ENCODE peak calls at places on chromosomes 1 and 21, in eight cellular contexts. One of them, this sample, is unnamed.

GRCh38 chr1:211145944-211146343 is 12.0 kb upstream of the KCNH1 start:
- DNase-seq in amniotic epithelial cell: peak
- DNase-seq in stimulated activated CD4-positive, alpha-beta T cell treated with anti-CD3 and anti-CD28 coated beads, Interleukin-4, amount 100 ng/mL, for 48 hours: no peak
- DNase-seq in SW480: no peak
- DNase-seq in kidney: no peak
- DNase-seq in AG08395: no peak
- DNase-seq in glutamatergic neuron: no peak
- DNase-seq in H9: no peak
- DNase-seq in this sample: no peak

GRCh38 chr1:71104417-71104816 is 23.6 kb upstream of the ZRANB2 start:
- DNase-seq in amniotic epithelial cell: no peak
- DNase-seq in stimulated activated CD4-positive, alpha-beta T cell treated with anti-CD3 and anti-CD28 coated beads, Interleukin-4, amount 100 ng/mL, for 48 hours: no peak
- DNase-seq in SW480: no peak
- DNase-seq in kidney: no peak
- DNase-seq in AG08395: no peak
- DNase-seq in glutamatergic neuron: no peak
- DNase-seq in H9: no peak
- DNase-seq in this sample: no peak

GRCh38 chr1:40774266-40774998 is 9.2 kb upstream of the KCNQ4 start:
- DNase-seq in amniotic epithelial cell: peak
- DNase-seq in stimulated activated CD4-positive, alpha-beta T cell treated with anti-CD3 and anti-CD28 coated beads, Interleukin-4, amount 100 ng/mL, for 48 hours: peak
- DNase-seq in SW480: peak
- DNase-seq in kidney: no peak
- DNase-seq in AG08395: no peak
- DNase-seq in glutamatergic neuron: peak
- DNase-seq in H9: peak
- DNase-seq in this sample: peak

GRCh38 chr1:213987422-213987875 is 324 bp upstream of the PROX1 start:
- DNase-seq in amniotic epithelial cell: no peak
- DNase-seq in stimulated activated CD4-positive, alpha-beta T cell treated with anti-CD3 and anti-CD28 coated beads, Interleukin-4, amount 100 ng/mL, for 48 hours: no peak
- DNase-seq in SW480: no peak
- DNase-seq in kidney: no peak
- DNase-seq in AG08395: peak
- DNase-seq in glutamatergic neuron: no peak
- DNase-seq in H9: no peak
- DNase-seq in this sample: no peak

GRCh38 chr1:52603301-52603675 is 1.1 kb downstream of the GPX7 start:
- DNase-seq in amniotic epithelial cell: no peak
- DNase-seq in stimulated activated CD4-positive, alpha-beta T cell treated with anti-CD3 and anti-CD28 coated beads, Interleukin-4, amount 100 ng/mL, for 48 hours: no peak
- DNase-seq in SW480: no peak
- DNase-seq in kidney: no peak
- DNase-seq in AG08395: peak
- DNase-seq in glutamatergic neuron: no peak
- DNase-seq in H9: no peak
- DNase-seq in this sample: no peak

GRCh38 chr1:87329051-87329755 is 523 bp downstream of the LMO4 start:
- DNase-seq in amniotic epithelial cell: peak
- DNase-seq in stimulated activated CD4-positive, alpha-beta T cell treated with anti-CD3 and anti-CD28 coated beads, Interleukin-4, amount 100 ng/mL, for 48 hours: no peak
- DNase-seq in SW480: peak
- DNase-seq in kidney: peak
- DNase-seq in AG08395: peak
- DNase-seq in glutamatergic neuron: peak
- DNase-seq in H9: peak
- DNase-seq in this sample: peak

GRCh38 chr1:175130649-175131045 is 61.9 kb downstream of the KIAA0040 start:
- DNase-seq in amniotic epithelial cell: no peak
- DNase-seq in stimulated activated CD4-positive, alpha-beta T cell treated with anti-CD3 and anti-CD28 coated beads, Interleukin-4, amount 100 ng/mL, for 48 hours: no peak
- DNase-seq in SW480: no peak
- DNase-seq in kidney: no peak
- DNase-seq in AG08395: no peak
- DNase-seq in glutamatergic neuron: no peak
- DNase-seq in H9: no peak
- DNase-seq in this sample: no peak

GRCh38 chr1:21704055-21704660 is 35.0 kb upstream of the RAP1GAP start:
- DNase-seq in amniotic epithelial cell: no peak
- DNase-seq in stimulated activated CD4-positive, alpha-beta T cell treated with anti-CD3 and anti-CD28 coated beads, Interleukin-4, amount 100 ng/mL, for 48 hours: no peak
- DNase-seq in SW480: no peak
- DNase-seq in kidney: no peak
- DNase-seq in AG08395: no peak
- DNase-seq in glutamatergic neuron: no peak
- DNase-seq in H9: no peak
- DNase-seq in this sample: no peak

GRCh38 chr1:155976062-155976912 is 2.1 kb downstream of the ARHGEF2 start:
- DNase-seq in amniotic epithelial cell: no peak
- DNase-seq in stimulated activated CD4-positive, alpha-beta T cell treated with anti-CD3 and anti-CD28 coated beads, Interleukin-4, amount 100 ng/mL, for 48 hours: peak
- DNase-seq in SW480: peak
- DNase-seq in kidney: peak
- DNase-seq in AG08395: peak
- DNase-seq in glutamatergic neuron: peak
- DNase-seq in H9: peak
- DNase-seq in this sample: peak

GRCh38 chr1:1510912-1511532 is 940 bp upstream of the ATAD3A start:
- DNase-seq in amniotic epithelial cell: peak
- DNase-seq in stimulated activated CD4-positive, alpha-beta T cell treated with anti-CD3 and anti-CD28 coated beads, Interleukin-4, amount 100 ng/mL, for 48 hours: peak
- DNase-seq in SW480: peak
- DNase-seq in kidney: no peak
- DNase-seq in AG08395: no peak
- DNase-seq in glutamatergic neuron: no peak
- DNase-seq in H9: peak
- DNase-seq in this sample: peak

GRCh38 chr1:14571810-14572767 is 26.4 kb upstream of the KAZN start:
- DNase-seq in amniotic epithelial cell: no peak
- DNase-seq in stimulated activated CD4-positive, alpha-beta T cell treated with anti-CD3 and anti-CD28 coated beads, Interleukin-4, amount 100 ng/mL, for 48 hours: no peak
- DNase-seq in SW480: no peak
- DNase-seq in kidney: no peak
- DNase-seq in AG08395: no peak
- DNase-seq in glutamatergic neuron: peak
- DNase-seq in H9: peak
- DNase-seq in this sample: no peak

GRCh38 chr1:172680244-172680643 is 21.3 kb downstream of the FASLG start:
- DNase-seq in amniotic epithelial cell: no peak
- DNase-seq in stimulated activated CD4-positive, alpha-beta T cell treated with anti-CD3 and anti-CD28 coated beads, Interleukin-4, amount 100 ng/mL, for 48 hours: no peak
- DNase-seq in SW480: no peak
- DNase-seq in kidney: no peak
- DNase-seq in AG08395: no peak
- DNase-seq in glutamatergic neuron: no peak
- DNase-seq in H9: no peak
- DNase-seq in this sample: no peak

GRCh38 chr1:29830383-29830782 is 594.1 kb downstream of the PTPRU start:
- DNase-seq in amniotic epithelial cell: no peak
- DNase-seq in stimulated activated CD4-positive, alpha-beta T cell treated with anti-CD3 and anti-CD28 coated beads, Interleukin-4, amount 100 ng/mL, for 48 hours: no peak
- DNase-seq in SW480: no peak
- DNase-seq in kidney: no peak
- DNase-seq in AG08395: no peak
- DNase-seq in glutamatergic neuron: no peak
- DNase-seq in H9: no peak
- DNase-seq in this sample: no peak

GRCh38 chr1:198205021-198205684 is 48.4 kb downstream of the NEK7 start:
- DNase-seq in amniotic epithelial cell: no peak
- DNase-seq in stimulated activated CD4-positive, alpha-beta T cell treated with anti-CD3 and anti-CD28 coated beads, Interleukin-4, amount 100 ng/mL, for 48 hours: no peak
- DNase-seq in SW480: no peak
- DNase-seq in kidney: no peak
- DNase-seq in AG08395: no peak
- DNase-seq in glutamatergic neuron: no peak
- DNase-seq in H9: no peak
- DNase-seq in this sample: no peak

GRCh38 chr1:21539933-21540332 is 30.7 kb downstream of the ALPL start:
- DNase-seq in amniotic epithelial cell: no peak
- DNase-seq in stimulated activated CD4-positive, alpha-beta T cell treated with anti-CD3 and anti-CD28 coated beads, Interleukin-4, amount 100 ng/mL, for 48 hours: no peak
- DNase-seq in SW480: no peak
- DNase-seq in kidney: no peak
- DNase-seq in AG08395: no peak
- DNase-seq in glutamatergic neuron: peak
- DNase-seq in H9: peak
- DNase-seq in this sample: peak

GRCh38 chr1:117883620-117884019 is 45.8 kb downstream of the GDAP2 start:
- DNase-seq in amniotic epithelial cell: no peak
- DNase-seq in stimulated activated CD4-positive, alpha-beta T cell treated with anti-CD3 and anti-CD28 coated beads, Interleukin-4, amount 100 ng/mL, for 48 hours: no peak
- DNase-seq in SW480: no peak
- DNase-seq in kidney: no peak
- DNase-seq in AG08395: no peak
- DNase-seq in glutamatergic neuron: no peak
- DNase-seq in H9: no peak
- DNase-seq in this sample: no peak

GRCh38 chr1:110433803-110434202 is 17.1 kb upstream of the PROK1 start:
- DNase-seq in amniotic epithelial cell: peak
- DNase-seq in stimulated activated CD4-positive, alpha-beta T cell treated with anti-CD3 and anti-CD28 coated beads, Interleukin-4, amount 100 ng/mL, for 48 hours: no peak
- DNase-seq in SW480: peak
- DNase-seq in kidney: no peak
- DNase-seq in AG08395: no peak
- DNase-seq in glutamatergic neuron: peak
- DNase-seq in H9: peak
- DNase-seq in this sample: peak

GRCh38 chr1:117655220-117655577 is 49.4 kb downstream of the TENT5C start:
- DNase-seq in amniotic epithelial cell: peak
- DNase-seq in stimulated activated CD4-positive, alpha-beta T cell treated with anti-CD3 and anti-CD28 coated beads, Interleukin-4, amount 100 ng/mL, for 48 hours: no peak
- DNase-seq in SW480: no peak
- DNase-seq in kidney: no peak
- DNase-seq in AG08395: no peak
- DNase-seq in glutamatergic neuron: no peak
- DNase-seq in H9: no peak
- DNase-seq in this sample: no peak

GRCh38 chr1:30759718-30760281 is 2.2 kb upstream of the LAPTM5 start:
- DNase-seq in amniotic epithelial cell: no peak
- DNase-seq in stimulated activated CD4-positive, alpha-beta T cell treated with anti-CD3 and anti-CD28 coated beads, Interleukin-4, amount 100 ng/mL, for 48 hours: no peak
- DNase-seq in SW480: no peak
- DNase-seq in kidney: peak
- DNase-seq in AG08395: no peak
- DNase-seq in glutamatergic neuron: no peak
- DNase-seq in H9: no peak
- DNase-seq in this sample: no peak

GRCh38 chr1:148010527-148010926 is 82.3 kb downstream of the GPR89B start:
- DNase-seq in amniotic epithelial cell: no peak
- DNase-seq in stimulated activated CD4-positive, alpha-beta T cell treated with anti-CD3 and anti-CD28 coated beads, Interleukin-4, amount 100 ng/mL, for 48 hours: no peak
- DNase-seq in SW480: no peak
- DNase-seq in kidney: no peak
- DNase-seq in AG08395: no peak
- DNase-seq in glutamatergic neuron: no peak
- DNase-seq in H9: no peak
- DNase-seq in this sample: no peak

GRCh38 chr1:52281518-52281917 is 84.5 kb downstream of the CC2D1B start:
- DNase-seq in amniotic epithelial cell: peak
- DNase-seq in stimulated activated CD4-positive, alpha-beta T cell treated with anti-CD3 and anti-CD28 coated beads, Interleukin-4, amount 100 ng/mL, for 48 hours: no peak
- DNase-seq in SW480: no peak
- DNase-seq in kidney: no peak
- DNase-seq in AG08395: no peak
- DNase-seq in glutamatergic neuron: no peak
- DNase-seq in H9: no peak
- DNase-seq in this sample: no peak

GRCh38 chr1:114113801-114114750 is 39.6 kb downstream of the SYT6 start:
- DNase-seq in amniotic epithelial cell: no peak
- DNase-seq in stimulated activated CD4-positive, alpha-beta T cell treated with anti-CD3 and anti-CD28 coated beads, Interleukin-4, amount 100 ng/mL, for 48 hours: no peak
- DNase-seq in SW480: peak
- DNase-seq in kidney: no peak
- DNase-seq in AG08395: no peak
- DNase-seq in glutamatergic neuron: no peak
- DNase-seq in H9: no peak
- DNase-seq in this sample: no peak

GRCh38 chr21:35940074-35940927 is 120.0 kb downstream of the SETD4 start:
- DNase-seq in amniotic epithelial cell: peak
- DNase-seq in stimulated activated CD4-positive, alpha-beta T cell treated with anti-CD3 and anti-CD28 coated beads, Interleukin-4, amount 100 ng/mL, for 48 hours: no peak
- DNase-seq in SW480: peak
- DNase-seq in kidney: no peak
- DNase-seq in AG08395: peak
- DNase-seq in glutamatergic neuron: peak
- DNase-seq in H9: peak
- DNase-seq in this sample: peak

GRCh38 chr1:109396971-109397370 is 747 bp downstream of the SORT1 start:
- DNase-seq in amniotic epithelial cell: no peak
- DNase-seq in stimulated activated CD4-positive, alpha-beta T cell treated with anti-CD3 and anti-CD28 coated beads, Interleukin-4, amount 100 ng/mL, for 48 hours: no peak
- DNase-seq in SW480: peak
- DNase-seq in kidney: no peak
- DNase-seq in AG08395: no peak
- DNase-seq in glutamatergic neuron: no peak
- DNase-seq in H9: no peak
- DNase-seq in this sample: no peak

GRCh38 chr1:50704126-50704525 is 255.9 kb downstream of the FAF1 start:
- DNase-seq in amniotic epithelial cell: peak
- DNase-seq in stimulated activated CD4-positive, alpha-beta T cell treated with anti-CD3 and anti-CD28 coated beads, Interleukin-4, amount 100 ng/mL, for 48 hours: no peak
- DNase-seq in SW480: peak
- DNase-seq in kidney: no peak
- DNase-seq in AG08395: peak
- DNase-seq in glutamatergic neuron: no peak
- DNase-seq in H9: no peak
- DNase-seq in this sample: no peak

GRCh38 chr1:103129255-103129654 is 20.9 kb upstream of the COL11A1 start:
- DNase-seq in amniotic epithelial cell: peak
- DNase-seq in stimulated activated CD4-positive, alpha-beta T cell treated with anti-CD3 and anti-CD28 coated beads, Interleukin-4, amount 100 ng/mL, for 48 hours: no peak
- DNase-seq in SW480: no peak
- DNase-seq in kidney: no peak
- DNase-seq in AG08395: peak
- DNase-seq in glutamatergic neuron: no peak
- DNase-seq in H9: no peak
- DNase-seq in this sample: no peak

GRCh38 chr1:89894210-89894668 is 73.4 kb downstream of the LRRC8D start:
- DNase-seq in amniotic epithelial cell: peak
- DNase-seq in stimulated activated CD4-positive, alpha-beta T cell treated with anti-CD3 and anti-CD28 coated beads, Interleukin-4, amount 100 ng/mL, for 48 hours: no peak
- DNase-seq in SW480: no peak
- DNase-seq in kidney: no peak
- DNase-seq in AG08395: peak
- DNase-seq in glutamatergic neuron: no peak
- DNase-seq in H9: no peak
- DNase-seq in this sample: no peak

GRCh38 chr1:169321539-169321938 is 46.1 kb downstream of the NME7 start:
- DNase-seq in amniotic epithelial cell: peak
- DNase-seq in stimulated activated CD4-positive, alpha-beta T cell treated with anti-CD3 and anti-CD28 coated beads, Interleukin-4, amount 100 ng/mL, for 48 hours: no peak
- DNase-seq in SW480: peak
- DNase-seq in kidney: no peak
- DNase-seq in AG08395: peak
- DNase-seq in glutamatergic neuron: no peak
- DNase-seq in H9: no peak
- DNase-seq in this sample: no peak

GRCh38 chr1:32496127-32496526 is 31.3 kb downstream of the ZBTB8B start:
- DNase-seq in amniotic epithelial cell: peak
- DNase-seq in stimulated activated CD4-positive, alpha-beta T cell treated with anti-CD3 and anti-CD28 coated beads, Interleukin-4, amount 100 ng/mL, for 48 hours: no peak
- DNase-seq in SW480: no peak
- DNase-seq in kidney: no peak
- DNase-seq in AG08395: peak
- DNase-seq in glutamatergic neuron: no peak
- DNase-seq in H9: no peak
- DNase-seq in this sample: no peak

GRCh38 chr1:48329489-48329888 is 107.0 kb downstream of the SLC5A9 start:
- DNase-seq in amniotic epithelial cell: no peak
- DNase-seq in stimulated activated CD4-positive, alpha-beta T cell treated with anti-CD3 and anti-CD28 coated beads, Interleukin-4, amount 100 ng/mL, for 48 hours: no peak
- DNase-seq in SW480: no peak
- DNase-seq in kidney: no peak
- DNase-seq in AG08395: no peak
- DNase-seq in glutamatergic neuron: no peak
- DNase-seq in H9: no peak
- DNase-seq in this sample: peak

GRCh38 chr1:23483327-23484252 is at the start of gene ASAP3:
- DNase-seq in amniotic epithelial cell: peak
- DNase-seq in stimulated activated CD4-positive, alpha-beta T cell treated with anti-CD3 and anti-CD28 coated beads, Interleukin-4, amount 100 ng/mL, for 48 hours: no peak
- DNase-seq in SW480: no peak
- DNase-seq in kidney: peak
- DNase-seq in AG08395: no peak
- DNase-seq in glutamatergic neuron: peak
- DNase-seq in H9: peak
- DNase-seq in this sample: peak

GRCh38 chr1:221704291-221704690 is 37.6 kb downstream of the DUSP10 start:
- DNase-seq in amniotic epithelial cell: peak
- DNase-seq in stimulated activated CD4-positive, alpha-beta T cell treated with anti-CD3 and anti-CD28 coated beads, Interleukin-4, amount 100 ng/mL, for 48 hours: no peak
- DNase-seq in SW480: no peak
- DNase-seq in kidney: no peak
- DNase-seq in AG08395: peak
- DNase-seq in glutamatergic neuron: no peak
- DNase-seq in H9: no peak
- DNase-seq in this sample: no peak

GRCh38 chr1:184390889-184391288 is 4.1 kb downstream of the C1orf21 start:
- DNase-seq in amniotic epithelial cell: peak
- DNase-seq in stimulated activated CD4-positive, alpha-beta T cell treated with anti-CD3 and anti-CD28 coated beads, Interleukin-4, amount 100 ng/mL, for 48 hours: no peak
- DNase-seq in SW480: no peak
- DNase-seq in kidney: no peak
- DNase-seq in AG08395: no peak
- DNase-seq in glutamatergic neuron: no peak
- DNase-seq in H9: no peak
- DNase-seq in this sample: no peak

GRCh38 chr1:183164350-183164749 is 21.7 kb upstream of the LAMC2 start:
- DNase-seq in amniotic epithelial cell: peak
- DNase-seq in stimulated activated CD4-positive, alpha-beta T cell treated with anti-CD3 and anti-CD28 coated beads, Interleukin-4, amount 100 ng/mL, for 48 hours: no peak
- DNase-seq in SW480: peak
- DNase-seq in kidney: peak
- DNase-seq in AG08395: peak
- DNase-seq in glutamatergic neuron: no peak
- DNase-seq in H9: peak
- DNase-seq in this sample: peak

This sample was measured in islet precursor cell.